ENCODE peak calls at places on chromosomes 4 and X, in seven cellular contexts. F is IMR-90, U is spleen, Z is body of pancreas, S is heart left ventricle, D is HCT116, P is H1. T is an unnamed sample. For H3K36me3, the result is how much of the 10 kb centered on the place peaks cover.

GRCh38 chr4:107870916-107871786 is 46.4 kb downstream of the SGMS2 start:
- DNase-seq in F (no peak), U (no peak), Z (peak), S (no peak), D (no peak), P (no peak), T (no peak)

GRCh38 chr4:100022792-100023222 is 72.7 kb upstream of the H2AZ1 start:
- DNase-seq in F (no peak), U (no peak), Z (no peak), S (no peak), D (no peak), P (peak), T (no peak)

GRCh38 chrX:100677616-100678181 is 33.7 kb downstream of the SRPX2 start:
- DNase-seq in F (peak), U (no peak), Z (no peak), S (no peak), D (no peak), P (no peak), T (no peak)

GRCh38 chr4:6582889-6583504 is 8.0 kb downstream of the MAN2B2 start:
- DNase-seq in F (peak), U (no peak), Z (no peak), S (no peak), D (peak), P (no peak), T (no peak)

GRCh38 chr4:107760281-107760947 is 40.4 kb upstream of the PAPSS1 start:
- DNase-seq in F (peak), U (no peak), Z (peak), S (no peak), D (no peak), P (no peak), T (no peak)

GRCh38 chrX:2548731-2549423 is 48.1 kb upstream of the DHRSX start:
- DNase-seq in F (no peak), U (no peak), Z (no peak), S (no peak), D (no peak), P (peak), T (no peak)

GRCh38 chrX:10615931-10616780 is 4.2 kb downstream of the MID1 start:
- DNase-seq in F (peak), U (no peak), Z (peak), S (no peak), D (no peak), P (no peak), T (peak)

GRCh38 chr4:159206427-159206871 is 103.6 kb downstream of the RAPGEF2 start:
- DNase-seq in F (peak), U (no peak), Z (no peak), S (no peak), D (no peak), P (no peak), T (no peak)

GRCh38 chr4:186166852-186167512 is 24.4 kb upstream of the CYP4V2 start:
- DNase-seq in F (no peak), U (no peak), Z (no peak), S (no peak), D (no peak), P (no peak), T (no peak)

GRCh38 chrX:140141444-140142029 is 176.2 kb upstream of the CXorf66 start:
- DNase-seq in F (peak), U (no peak), Z (peak), S (no peak), D (peak), P (peak), T (peak)

GRCh38 chr4:102612195-102612594 is 111.0 kb downstream of the NFKB1 start:
- DNase-seq in F (no peak), U (no peak), Z (no peak), S (no peak), D (no peak), P (no peak), T (no peak)

GRCh38 chr4:102610476-102610875 is 109.3 kb downstream of the NFKB1 start:
- DNase-seq in F (no peak), U (no peak), Z (no peak), S (no peak), D (no peak), P (no peak), T (no peak)

GRCh38 chr4:102610007-102610406 is 108.8 kb downstream of the NFKB1 start:
- DNase-seq in F (peak), U (no peak), Z (no peak), S (no peak), D (no peak), P (no peak), T (no peak)

GRCh38 chr4:102614801-102615200 is 113.6 kb downstream of the NFKB1 start:
- DNase-seq in F (no peak), U (peak), Z (no peak), S (no peak), D (no peak), P (no peak), T (no peak)

DNA sequence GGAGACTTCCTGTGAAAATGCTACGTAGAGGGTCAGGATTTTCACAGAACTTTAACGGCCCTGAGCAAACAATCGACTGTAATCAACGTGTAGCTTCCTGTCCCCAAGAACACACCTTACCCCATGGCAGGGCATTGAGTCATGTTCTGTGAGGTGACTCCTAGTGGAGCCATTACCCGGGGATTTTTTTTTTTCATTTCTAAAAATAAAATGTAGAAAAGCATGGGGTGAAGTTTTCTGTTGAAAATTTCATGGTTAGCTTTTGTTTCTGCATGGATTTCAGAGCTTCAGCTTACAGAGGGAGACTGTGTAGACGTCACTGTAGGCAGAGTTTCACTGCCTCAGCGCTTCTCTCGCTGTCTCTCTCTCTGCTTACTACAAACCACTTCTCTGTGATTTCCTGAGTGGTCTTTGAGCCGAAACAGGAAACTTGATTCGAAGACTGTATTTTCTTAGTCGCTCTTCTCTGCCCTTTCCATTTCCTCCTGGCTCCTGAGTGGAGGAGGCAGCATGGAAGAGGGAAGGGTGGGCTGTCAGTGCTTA is 111.7 kb downstream of the NFKB1 start:
- DNase-seq in F (no peak), U (no peak), Z (no peak), S (no peak), D (no peak), P (no peak), T (no peak)
- H3K36me3 ChIP-seq in F (under half), U (half or more), Z (under half), S (under half), D (under half), P (under half), T (half or more)

GRCh38 chrX:31266172-31267076 is 194.6 kb upstream of the FTHL17 start:
- DNase-seq in F (no peak), U (peak), Z (peak), S (peak), D (no peak), P (peak), T (peak)
- TF ChIP-seq POLR2A in F (no peak), U (no peak), Z (peak), S (peak), D (no peak), P (no peak), T (no peak)

GRCh38 chr4:128866281-128866680 is 56.8 kb downstream of the JADE1 start:
- DNase-seq in F (no peak), U (no peak), Z (no peak), S (no peak), D (no peak), P (no peak), T (no peak)
- H3K36me3 ChIP-seq in F (under half), U (half or more), Z (under half), S (under half), D (under half), P (half or more), T (under half)

GRCh38 chrX:154750301-154751120 is at the start of gene GAB3:
- DNase-seq in F (peak), U (peak), Z (peak), S (peak), D (no peak), P (peak), T (peak)
- TF ChIP-seq POLR2A in F (no peak), U (no peak), Z (no peak), S (peak), D (no peak), P (no peak), T (no peak)

GRCh38 chr4:153517159-153517558 is 51.0 kb downstream of the TMEM131L start:
- DNase-seq in F (no peak), U (no peak), Z (no peak), S (no peak), D (no peak), P (no peak), T (no peak)
- H3K36me3 ChIP-seq in F (under half), U (under half), Z (under half), S (under half), D (under half), P (under half), T (under half)

GRCh38 chrX:104156630-104157529 is at the start of gene SLC25A53:
- DNase-seq in F (peak), U (peak), Z (peak), S (peak), D (peak), P (peak), T (peak)
- TF ChIP-seq POLR2A in F (peak), U (no peak), Z (peak), S (peak), D (no peak), P (no peak), T (peak)

GRCh38 chr4:909131-909571 is 23.0 kb downstream of the GAK start:
- DNase-seq in F (no peak), U (no peak), Z (no peak), S (peak), D (no peak), P (no peak), T (no peak)

GRCh38 chr4:907691-908437 is 24.3 kb downstream of the GAK start:
- DNase-seq in F (peak), U (no peak), Z (no peak), S (peak), D (no peak), P (no peak), T (peak)

GRCh38 chr4:905485-906214 is 26.5 kb downstream of the GAK start:
- DNase-seq in F (no peak), U (no peak), Z (no peak), S (peak), D (no peak), P (no peak), T (no peak)

GRCh38 chr4:906311-907102 is 25.6 kb downstream of the GAK start:
- DNase-seq in F (no peak), U (no peak), Z (no peak), S (peak), D (no peak), P (no peak), T (no peak)

DNA sequence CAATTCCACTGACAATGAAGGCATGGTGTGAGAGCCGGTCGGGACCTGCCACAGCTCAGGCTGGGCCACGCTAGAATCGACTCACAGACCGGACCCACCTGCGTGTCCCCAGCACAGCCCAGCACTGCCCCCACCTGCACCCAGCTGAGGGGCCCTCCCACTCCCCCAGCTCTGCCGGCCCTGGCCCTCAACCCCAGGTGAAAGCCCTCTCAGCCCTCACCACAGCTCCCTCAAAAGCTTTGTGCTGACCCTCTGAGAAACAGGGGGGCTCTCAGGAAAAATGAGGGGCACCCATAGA is 25.1 kb downstream of the GAK start:
- DNase-seq in F (no peak), U (no peak), Z (no peak), S (peak), D (no peak), P (no peak), T (no peak)
- H3K36me3 ChIP-seq in F (under half), U (half or more), Z (under half), S (under half), D (under half), P (under half), T (under half)

GRCh38 chrX:136497556-136498048 is at the start of gene HTATSF1:
- DNase-seq in F (no peak), U (peak), Z (no peak), S (no peak), D (no peak), P (peak), T (no peak)
- TF ChIP-seq POLR2A in F (no peak), U (no peak), Z (no peak), S (no peak), D (no peak), P (no peak), T (no peak)

T was measured in adrenal gland.